ENCODE peak calls at places on chromosomes 3 and 15, in eight cellular contexts. One of them, this sample, is unnamed.
A peak's percentile ranks its signal among the peaks of the same experiment; 100 is the strongest.

GRCh38 chr15:74314897-74315438 is 52.5 kb downstream of the CYP11A1 start:
- DNase-seq in psoas muscle: peak; percentile 73
- DNase-seq in glutamatergic neuron: no peak
- DNase-seq in dorsolateral prefrontal cortex: no peak
- DNase-seq in progenitor cell of endocrine pancreas: no peak
- DNase-seq in endothelial cell: no peak
- DNase-seq in brain microvascular endothelial cell: no peak
- DNase-seq in WTC11: no peak
- DNase-seq in this sample: peak; percentile 84

GRCh38 chr15:97177135-97177704 is 783.3 kb upstream of the ARRDC4 start:
- DNase-seq in psoas muscle: no peak
- DNase-seq in glutamatergic neuron: peak; percentile 27
- DNase-seq in dorsolateral prefrontal cortex: no peak
- DNase-seq in progenitor cell of endocrine pancreas: peak; percentile 10
- DNase-seq in endothelial cell: peak; percentile 23
- DNase-seq in brain microvascular endothelial cell: peak; percentile 4
- DNase-seq in WTC11: peak; percentile 40
- DNase-seq in this sample: no peak

GRCh38 chr3:158200973-158201372 is 91.1 kb downstream of the RSRC1 start:
- DNase-seq in psoas muscle: no peak
- DNase-seq in glutamatergic neuron: no peak
- DNase-seq in dorsolateral prefrontal cortex: no peak
- DNase-seq in progenitor cell of endocrine pancreas: no peak
- DNase-seq in endothelial cell: no peak
- DNase-seq in brain microvascular endothelial cell: no peak
- DNase-seq in WTC11: no peak
- DNase-seq in this sample: no peak

GRCh38 chr3:147372525-147373027 is 33.8 kb downstream of the ZIC4 start:
- DNase-seq in psoas muscle: no peak
- DNase-seq in glutamatergic neuron: no peak
- DNase-seq in dorsolateral prefrontal cortex: no peak
- DNase-seq in progenitor cell of endocrine pancreas: no peak
- DNase-seq in endothelial cell: peak; percentile 3
- DNase-seq in brain microvascular endothelial cell: no peak
- DNase-seq in WTC11: no peak
- DNase-seq in this sample: no peak

GRCh38 chr3:118262800-118263402 is 771.7 kb downstream of the IGSF11 start:
- DNase-seq in psoas muscle: no peak
- DNase-seq in glutamatergic neuron: no peak
- DNase-seq in dorsolateral prefrontal cortex: no peak
- DNase-seq in progenitor cell of endocrine pancreas: no peak
- DNase-seq in endothelial cell: no peak
- DNase-seq in brain microvascular endothelial cell: no peak
- DNase-seq in WTC11: no peak
- DNase-seq in this sample: no peak

GRCh38 chr3:140004271-140004670 is 69.3 kb downstream of the CLSTN2 start:
- DNase-seq in psoas muscle: no peak
- DNase-seq in glutamatergic neuron: no peak
- DNase-seq in dorsolateral prefrontal cortex: no peak
- DNase-seq in progenitor cell of endocrine pancreas: no peak
- DNase-seq in endothelial cell: no peak
- DNase-seq in brain microvascular endothelial cell: no peak
- DNase-seq in WTC11: no peak
- DNase-seq in this sample: no peak

GRCh38 chr3:18127181-18127863 is 297.8 kb downstream of the SATB1 start:
- DNase-seq in psoas muscle: no peak
- DNase-seq in glutamatergic neuron: no peak
- DNase-seq in dorsolateral prefrontal cortex: no peak
- DNase-seq in progenitor cell of endocrine pancreas: no peak
- DNase-seq in endothelial cell: no peak
- DNase-seq in brain microvascular endothelial cell: no peak
- DNase-seq in WTC11: no peak
- DNase-seq in this sample: no peak

GRCh38 chr3:43346990-43347749 is 60.8 kb downstream of the SNRK start:
- DNase-seq in psoas muscle: no peak
- DNase-seq in glutamatergic neuron: no peak
- DNase-seq in dorsolateral prefrontal cortex: no peak
- DNase-seq in progenitor cell of endocrine pancreas: no peak
- DNase-seq in endothelial cell: no peak
- DNase-seq in brain microvascular endothelial cell: no peak
- DNase-seq in WTC11: no peak
- DNase-seq in this sample: peak; percentile 76

DNA sequence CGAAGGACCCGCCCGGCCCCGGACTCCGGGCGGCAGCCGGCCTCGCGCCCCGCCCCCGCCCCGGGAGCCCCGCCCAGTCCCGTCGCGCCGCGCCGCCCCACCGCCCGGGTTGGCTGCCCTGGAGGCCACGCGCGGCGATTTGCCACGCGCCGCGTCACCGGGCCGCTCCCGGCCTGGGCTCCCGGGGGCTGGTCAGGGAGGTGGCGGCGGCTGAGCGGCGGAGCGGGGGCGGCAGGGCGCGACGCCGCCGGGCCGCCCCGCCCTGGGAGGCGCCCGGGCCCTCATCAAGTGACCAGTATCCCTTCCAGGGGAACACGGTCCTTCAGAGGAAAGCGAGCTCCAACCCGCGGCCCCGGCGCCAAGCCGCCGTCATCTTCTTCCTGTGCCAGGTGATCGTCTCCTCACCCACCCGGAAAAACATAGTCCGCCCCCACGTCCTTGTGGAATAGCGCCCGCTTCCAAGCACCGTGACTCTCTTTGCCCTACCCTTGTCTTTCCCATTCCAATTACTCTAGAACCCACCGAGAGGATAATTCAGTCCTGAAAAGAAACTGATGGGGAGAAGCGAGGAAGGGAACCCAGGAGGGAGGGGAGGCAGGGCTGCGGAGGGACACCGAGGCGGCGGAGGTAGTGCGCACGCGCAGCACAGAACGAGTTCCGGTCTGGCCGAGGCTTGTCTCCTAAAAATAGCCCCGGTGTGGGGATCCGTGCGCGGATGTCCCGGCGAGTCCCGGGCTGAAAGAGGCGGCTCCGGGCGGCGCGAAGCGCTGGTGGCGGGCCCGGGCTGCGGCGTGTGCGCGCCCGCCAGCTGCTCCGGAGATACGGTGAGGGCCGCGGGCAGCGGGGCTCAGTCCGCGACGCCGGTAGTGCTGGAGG is at the start of gene MEF2A:
- DNase-seq in psoas muscle: peak; percentile 98
- DNase-seq in glutamatergic neuron: peak; percentile 95
- DNase-seq in dorsolateral prefrontal cortex: peak; percentile 90
- DNase-seq in progenitor cell of endocrine pancreas: peak; percentile 89
- DNase-seq in endothelial cell: peak; percentile 94
- DNase-seq in brain microvascular endothelial cell: peak; percentile 90
- DNase-seq in WTC11: peak; percentile 94
- DNase-seq in this sample: peak; percentile 94
- TF ChIP-seq CTCF in psoas muscle: no peak
- TF ChIP-seq CTCF in glutamatergic neuron: no peak
- TF ChIP-seq CTCF in dorsolateral prefrontal cortex: no peak
- TF ChIP-seq CTCF in progenitor cell of endocrine pancreas: no peak
- TF ChIP-seq CTCF in endothelial cell: no peak
- TF ChIP-seq CTCF in brain microvascular endothelial cell: no peak
- TF ChIP-seq CTCF in WTC11: no peak
- TF ChIP-seq CTCF in this sample: no peak

DNA sequence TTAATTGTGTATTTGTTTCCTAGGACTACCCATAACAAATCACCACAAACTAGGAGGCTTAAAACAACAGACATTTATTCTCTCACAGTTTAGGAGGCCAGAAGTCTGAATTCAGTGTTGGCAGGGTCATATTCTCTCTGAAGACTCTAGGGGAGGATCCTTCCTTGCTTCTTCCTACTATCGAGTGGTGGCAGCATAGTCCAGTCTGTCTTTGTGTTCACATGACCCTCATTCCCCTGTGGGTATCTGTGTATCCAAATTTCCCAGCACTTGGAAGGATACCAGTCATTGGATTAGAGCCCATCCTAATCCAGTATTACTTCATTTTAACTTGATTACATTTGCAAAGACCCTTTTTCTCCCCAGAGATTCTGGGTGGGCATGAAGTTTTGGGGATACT is 63.8 kb downstream of the GMPS start:
- DNase-seq in psoas muscle: no peak
- DNase-seq in glutamatergic neuron: no peak
- DNase-seq in dorsolateral prefrontal cortex: no peak
- DNase-seq in progenitor cell of endocrine pancreas: no peak
- DNase-seq in endothelial cell: no peak
- DNase-seq in brain microvascular endothelial cell: no peak
- DNase-seq in WTC11: no peak
- DNase-seq in this sample: no peak
- TF ChIP-seq CTCF in psoas muscle: no peak
- TF ChIP-seq CTCF in glutamatergic neuron: no peak
- TF ChIP-seq CTCF in dorsolateral prefrontal cortex: no peak
- TF ChIP-seq CTCF in progenitor cell of endocrine pancreas: no peak
- TF ChIP-seq CTCF in endothelial cell: no peak
- TF ChIP-seq CTCF in brain microvascular endothelial cell: peak; percentile 14
- TF ChIP-seq CTCF in WTC11: no peak
- TF ChIP-seq CTCF in this sample: no peak

DNA sequence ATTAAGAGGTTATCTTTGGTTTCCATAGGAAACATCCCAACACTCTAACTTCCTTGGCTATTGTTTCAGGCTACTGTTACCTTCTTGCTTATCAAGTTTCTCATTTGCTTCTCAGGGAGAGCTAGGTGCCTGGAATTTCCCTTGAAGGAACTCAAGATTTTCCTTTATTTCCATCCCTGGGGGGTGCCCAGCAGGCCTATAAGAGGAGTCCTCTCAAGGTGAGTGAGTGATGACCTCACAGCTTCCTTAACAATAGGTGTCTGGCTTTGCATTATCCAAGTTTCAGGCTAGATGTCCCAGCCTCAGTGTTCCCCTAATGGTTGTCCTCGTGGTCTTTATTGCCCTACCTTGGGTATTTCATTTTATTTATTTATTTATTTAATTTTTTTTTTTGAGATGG is 12.1 kb upstream of the CTSH start:
- DNase-seq in psoas muscle: no peak
- DNase-seq in glutamatergic neuron: no peak
- DNase-seq in dorsolateral prefrontal cortex: no peak
- DNase-seq in progenitor cell of endocrine pancreas: no peak
- DNase-seq in endothelial cell: no peak
- DNase-seq in brain microvascular endothelial cell: no peak
- DNase-seq in WTC11: no peak
- DNase-seq in this sample: no peak
- TF ChIP-seq CTCF in psoas muscle: no peak
- TF ChIP-seq CTCF in glutamatergic neuron: no peak
- TF ChIP-seq CTCF in dorsolateral prefrontal cortex: no peak
- TF ChIP-seq CTCF in progenitor cell of endocrine pancreas: no peak
- TF ChIP-seq CTCF in endothelial cell: no peak
- TF ChIP-seq CTCF in brain microvascular endothelial cell: no peak
- TF ChIP-seq CTCF in WTC11: no peak
- TF ChIP-seq CTCF in this sample: no peak

GRCh38 chr3:31858439-31858838 is 122.6 kb downstream of the OSBPL10 start:
- DNase-seq in psoas muscle: no peak
- DNase-seq in glutamatergic neuron: no peak
- DNase-seq in dorsolateral prefrontal cortex: no peak
- DNase-seq in progenitor cell of endocrine pancreas: no peak
- DNase-seq in endothelial cell: no peak
- DNase-seq in brain microvascular endothelial cell: no peak
- DNase-seq in WTC11: no peak
- DNase-seq in this sample: no peak
- TF ChIP-seq CTCF in psoas muscle: no peak
- TF ChIP-seq CTCF in glutamatergic neuron: no peak
- TF ChIP-seq CTCF in dorsolateral prefrontal cortex: no peak
- TF ChIP-seq CTCF in progenitor cell of endocrine pancreas: no peak
- TF ChIP-seq CTCF in endothelial cell: no peak
- TF ChIP-seq CTCF in brain microvascular endothelial cell: peak; percentile 9
- TF ChIP-seq CTCF in WTC11: no peak
- TF ChIP-seq CTCF in this sample: no peak

GRCh38 chr15:45611305-45611704 is 23.5 kb upstream of the SQOR start:
- DNase-seq in psoas muscle: no peak
- DNase-seq in glutamatergic neuron: no peak
- DNase-seq in dorsolateral prefrontal cortex: no peak
- DNase-seq in progenitor cell of endocrine pancreas: no peak
- DNase-seq in endothelial cell: no peak
- DNase-seq in brain microvascular endothelial cell: no peak
- DNase-seq in WTC11: no peak
- DNase-seq in this sample: no peak
- TF ChIP-seq CTCF in psoas muscle: peak; percentile 30
- TF ChIP-seq CTCF in glutamatergic neuron: peak; percentile 55
- TF ChIP-seq CTCF in dorsolateral prefrontal cortex: peak; percentile 49
- TF ChIP-seq CTCF in progenitor cell of endocrine pancreas: peak; percentile 59
- TF ChIP-seq CTCF in endothelial cell: peak; percentile 68
- TF ChIP-seq CTCF in brain microvascular endothelial cell: no peak
- TF ChIP-seq CTCF in WTC11: no peak
- TF ChIP-seq CTCF in this sample: peak; percentile 65